ENCODE peak calls at places on chromosomes 1 and 21, in five cellular contexts. K is IMR-90, S is stomach, V is transverse colon, B is tibial nerve. D is an unnamed sample.

GRCh38 chr1:200090252-200091159 is 63.0 kb downstream of the NR5A2 start:
- DNase-seq in K (peak), S (no peak), V (no peak), B (no peak), D (no peak)

GRCh38 chr1:240258910-240259309 is 167.2 kb downstream of the FMN2 start:
- DNase-seq in K (peak), S (no peak), V (no peak), B (no peak), D (no peak)

GRCh38 chr1:245825128-245825901 is 670.5 kb downstream of the KIF26B start:
- DNase-seq in K (peak), S (no peak), V (no peak), B (no peak), D (no peak)

GRCh38 chr1:113205980-113206766 is 133.2 kb downstream of the LRIG2 start:
- DNase-seq in K (no peak), S (no peak), V (no peak), B (no peak), D (no peak)

GRCh38 chr1:72606216-72606615 is 323.9 kb upstream of the NEGR1 start:
- DNase-seq in K (no peak), S (no peak), V (no peak), B (no peak), D (no peak)

GRCh38 chr1:37475380-37476086 is 1.2 kb downstream of the ZC3H12A start:
- DNase-seq in K (no peak), S (no peak), V (peak), B (no peak), D (no peak)

GRCh38 chr1:99003911-99004269 is 771 bp downstream of the PLPPR5 start:
- DNase-seq in K (no peak), S (no peak), V (no peak), B (no peak), D (peak)

GRCh38 chr1:47660622-47661021 is 222.8 kb downstream of the FOXD2 start:
- DNase-seq in K (no peak), S (no peak), V (no peak), B (no peak), D (no peak)

GRCh38 chr1:51693420-51694144 is 76.7 kb downstream of the OSBPL9 start:
- DNase-seq in K (peak), S (no peak), V (no peak), B (no peak), D (no peak)

GRCh38 chr1:152869808-152870419 is 8.2 kb upstream of the SMCP start:
- DNase-seq in K (peak), S (peak), V (peak), B (peak), D (peak)

GRCh38 chr1:66728021-66728420 is 24.2 kb upstream of the DYNLT5 start:
- DNase-seq in K (peak), S (no peak), V (no peak), B (no peak), D (no peak)

GRCh38 chr1:151968058-151968457 is 25.6 kb downstream of the S100A10 start:
- DNase-seq in K (peak), S (peak), V (peak), B (no peak), D (no peak)

GRCh38 chr21:31117046-31117916 is 79.0 kb upstream of the KRTAP19-8 start:
- DNase-seq in K (peak), S (no peak), V (no peak), B (no peak), D (no peak)

GRCh38 chr1:215523128-215523861 is 43.8 kb upstream of the KCTD3 start:
- DNase-seq in K (peak), S (no peak), V (no peak), B (no peak), D (no peak)

GRCh38 chr1:244144053-244144452 is 93.0 kb downstream of the ZBTB18 start:
- DNase-seq in K (no peak), S (no peak), V (no peak), B (no peak), D (no peak)

GRCh38 chr1:172322219-172323061 is 98.0 kb upstream of the C1orf105 start:
- DNase-seq in K (peak), S (no peak), V (no peak), B (no peak), D (no peak)

GRCh38 chr21:22791986-22792560 is 1793.9 kb downstream of the NCAM2 start:
- DNase-seq in K (peak), S (no peak), V (no peak), B (no peak), D (no peak)

DNA sequence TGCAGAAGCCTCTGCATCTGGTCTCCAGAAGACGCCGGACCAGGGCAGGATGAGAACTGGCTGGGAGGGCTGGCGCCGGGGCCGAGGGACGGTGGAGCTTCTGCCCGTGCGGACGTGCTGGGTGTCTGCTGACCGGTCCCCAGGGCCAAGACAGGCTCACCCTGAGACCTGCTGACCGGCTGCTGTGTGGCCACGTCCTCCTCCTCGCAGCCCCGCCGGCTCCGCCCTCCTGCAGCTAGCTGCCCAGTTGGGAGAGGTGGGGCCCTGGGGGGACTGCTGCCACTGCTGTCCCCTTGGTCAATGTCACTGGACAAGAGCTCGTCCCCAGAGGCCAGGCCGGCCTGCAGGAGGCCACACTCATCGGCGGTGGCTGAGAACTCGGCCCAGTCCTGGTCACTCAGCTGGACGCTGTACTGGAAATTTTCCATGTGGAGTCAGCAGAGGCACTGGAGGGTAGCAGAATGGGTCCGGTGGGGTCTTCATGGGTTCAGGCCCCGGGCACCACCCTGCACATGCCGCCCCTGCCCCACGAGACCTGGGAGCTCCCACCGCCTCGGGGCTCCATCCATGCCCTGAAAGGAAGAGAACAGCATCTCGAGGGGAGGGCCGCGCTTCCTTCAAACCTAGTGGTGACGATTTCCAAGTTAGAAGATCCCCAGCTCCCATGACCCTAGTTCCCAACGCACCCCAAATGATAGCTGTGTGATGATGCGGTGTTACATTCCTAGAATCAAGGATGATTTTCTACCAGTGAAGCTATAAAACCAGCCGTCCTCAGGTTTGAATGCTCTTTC is 1.1 kb downstream of the PERM1 start:
- DNase-seq in K (no peak), S (no peak), V (no peak), B (no peak), D (no peak)
- TF ChIP-seq POLR2A in K (no peak), S (no peak), V (no peak), B (no peak), D (no peak)

DNA sequence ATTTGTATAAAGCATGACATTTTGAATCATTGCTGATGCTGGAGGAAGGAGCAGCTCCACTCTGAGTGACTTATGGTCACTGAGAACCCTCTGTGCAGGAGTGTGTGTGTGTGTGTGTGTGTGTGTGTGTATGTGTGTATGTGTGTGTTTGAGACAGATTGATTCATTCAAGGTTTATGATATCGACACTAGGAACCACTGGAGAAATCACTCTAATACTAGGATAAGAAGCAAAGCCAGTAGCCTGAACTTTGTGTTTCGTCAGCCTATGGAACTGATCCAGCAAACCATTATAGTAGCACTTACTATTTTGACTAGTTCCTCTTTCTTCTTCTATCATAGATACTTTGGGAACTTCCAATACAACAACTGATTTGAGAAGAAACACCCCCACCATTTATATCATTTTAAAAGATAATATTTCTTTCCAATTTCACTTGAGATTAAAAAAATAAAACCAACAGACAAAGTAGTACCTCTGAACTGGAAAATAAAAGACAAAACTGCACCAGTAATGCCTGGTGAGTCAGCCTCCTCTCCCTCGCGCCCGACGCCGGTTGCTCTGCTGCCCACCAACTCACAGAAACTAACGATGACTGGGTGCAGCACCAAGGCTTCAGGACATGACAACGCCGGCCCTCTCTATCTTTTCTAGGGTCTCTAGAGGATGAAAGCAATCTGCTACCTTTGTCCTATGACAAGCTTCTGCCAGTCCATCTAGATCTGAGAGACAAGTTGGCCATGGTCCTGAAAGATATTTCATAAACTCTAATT is 20.9 kb downstream of the SLAMF1 start:
- DNase-seq in K (no peak), S (no peak), V (no peak), B (no peak), D (no peak)
- TF ChIP-seq POLR2A in K (no peak), S (no peak), V (no peak), B (no peak), D (no peak)

GRCh38 chr1:8878448-8879347 is at the start of gene ENO1:
- DNase-seq in K (peak), S (peak), V (peak), B (peak), D (peak)
- TF ChIP-seq POLR2A in K (peak), S (peak), V (peak), B (peak), D (peak)

GRCh38 chr1:16396591-16396990 is 29.5 kb downstream of the SZRD1 start:
- DNase-seq in K (peak), S (no peak), V (no peak), B (no peak), D (no peak)
- TF ChIP-seq POLR2A in K (no peak), S (no peak), V (no peak), B (no peak), D (no peak)

DNA sequence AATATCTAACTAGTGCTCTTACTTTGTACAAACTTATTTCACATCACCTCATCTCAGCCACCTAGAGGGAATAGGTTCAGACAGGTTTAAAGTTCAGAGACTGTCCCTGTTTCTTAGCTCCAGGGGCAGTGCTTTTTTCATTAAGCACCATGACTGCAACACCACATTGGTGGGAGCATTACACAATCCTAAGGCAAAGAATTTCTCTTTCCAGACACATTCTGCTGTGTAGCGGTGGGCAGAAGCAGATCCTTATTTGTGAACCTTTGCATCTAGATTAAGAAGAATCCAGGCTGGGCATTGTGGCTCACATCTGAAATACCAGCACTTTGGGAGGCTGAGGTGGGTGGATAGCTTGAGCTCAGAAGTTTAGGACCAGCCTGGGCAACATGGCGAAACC is 16.1 kb downstream of the LCA5L start:
- DNase-seq in K (no peak), S (no peak), V (no peak), B (no peak), D (no peak)
- TF ChIP-seq POLR2A in K (no peak), S (no peak), V (no peak), B (no peak), D (no peak)

GRCh38 chr1:35175067-35176001 is 17.6 kb downstream of the SFPQ start:
- DNase-seq in K (no peak), S (no peak), V (no peak), B (no peak), D (no peak)
- TF ChIP-seq POLR2A in K (no peak), S (no peak), V (no peak), B (no peak), D (peak)

GRCh38 chr1:16615253-16616252 is 2.2 kb upstream of the NBPF1 start:
- DNase-seq in K (no peak), S (peak), V (peak), B (no peak), D (no peak)

GRCh38 chr1:16617101-16617727 is 3.9 kb upstream of the NBPF1 start:
- DNase-seq in K (no peak), S (peak), V (no peak), B (peak), D (no peak)

GRCh38 chr1:16614361-16615252 is 1.2 kb upstream of the NBPF1 start:
- DNase-seq in K (no peak), S (peak), V (peak), B (no peak), D (no peak)

GRCh38 chr1:16612332-16613172 is 812 bp downstream of the NBPF1 start:
- DNase-seq in K (peak), S (peak), V (peak), B (peak), D (no peak)

GRCh38 chr1:16613185-16614147 is at the start of gene NBPF1:
- DNase-seq in K (peak), S (peak), V (peak), B (peak), D (peak)
- TF ChIP-seq POLR2A in K (peak), S (peak), V (peak), B (peak), D (no peak)